ENCODE peak calls at places on chromosome 1, in four cellular contexts. O is fibroblast of lung, L is neural progenitor cell, C is PC-3. U is an unnamed sample.

GRCh38 chr1:201896951-201897391 is 8.3 kb downstream of the SHISA4 start:
- DNase-seq in L (no peak), O (peak), C (peak), U (no peak)

GRCh38 chr1:166164646-166164994 is 2.2 kb downstream of the FAM78B start:
- DNase-seq in O (no peak), L (no peak), C (no peak), U (no peak)

GRCh38 chr1:60589916-60590315 is 492.4 kb upstream of the NFIA start:
- DNase-seq in O (peak), L (no peak), C (no peak), U (peak)

GRCh38 chr1:203768158-203768725 is 3.3 kb downstream of the LAX1 start:
- DNase-seq in C (no peak), O (no peak), L (no peak), U (no peak)

GRCh38 chr1:96521994-96522760 is 199.4 kb upstream of the PTBP2 start:
- DNase-seq in L (no peak), C (peak), O (peak), U (no peak)

GRCh38 chr1:43327549-43328292 is 9.9 kb upstream of the MPL start:
- DNase-seq in L (no peak), C (no peak), O (no peak), U (peak)

GRCh38 chr1:159752135-159752580 is 28.6 kb upstream of the DUSP23 start:
- DNase-seq in C (no peak), O (peak), L (no peak), U (no peak)

GRCh38 chr1:192158181-192158580 is at the start of gene RGS18:
- DNase-seq in C (no peak), L (no peak), O (no peak), U (peak)

GRCh38 chr1:36562181-36562685 is 79.5 kb upstream of the CSF3R start:
- DNase-seq in O (no peak), L (no peak), C (no peak), U (no peak)

GRCh38 chr1:155007253-155007828 is 4.7 kb downstream of the ZBTB7B start:
- DNase-seq in C (no peak), L (no peak), O (no peak), U (no peak)

GRCh38 chr1:95095833-95096217 is 21.3 kb upstream of the TLCD4 start:
- DNase-seq in C (peak), L (no peak), O (no peak), U (no peak)

GRCh38 chr1:7580923-7581753 is 190.0 kb upstream of the VAMP3 start:
- DNase-seq in C (no peak), O (no peak), L (no peak), U (peak)

GRCh38 chr1:32272557-32273388 is 19.1 kb upstream of the HDAC1 start:
- DNase-seq in C (no peak), L (no peak), O (no peak), U (no peak)

GRCh38 chr1:119219711-119220110 is 79.3 kb upstream of the WARS2 start:
- DNase-seq in C (no peak), L (no peak), O (no peak), U (no peak)

GRCh38 chr1:172449585-172450523 is 6.0 kb upstream of the PIGC start:
- DNase-seq in C (peak), L (peak), O (peak), U (peak)

GRCh38 chr1:14724697-14725096 is 126.2 kb downstream of the KAZN start:
- DNase-seq in O (peak), L (no peak), C (peak), U (no peak)

GRCh38 chr1:243393093-243393492 is 137.3 kb downstream of the SDCCAG8 start:
- DNase-seq in O (no peak), L (no peak), C (no peak), U (no peak)

GRCh38 chr1:206550446-206550845 is 43.1 kb downstream of the RASSF5 start:
- DNase-seq in L (no peak), C (peak), O (no peak), U (no peak)

GRCh38 chr1:78836736-78837135 is 169.8 kb downstream of the ADGRL4 start:
- DNase-seq in C (no peak), L (no peak), O (no peak), U (no peak)

GRCh38 chr1:21293537-21294265 is 3.4 kb upstream of the ECE1 start:
- DNase-seq in O (no peak), L (no peak), C (no peak), U (no peak)

GRCh38 chr1:91076834-91077233 is 55.0 kb upstream of the ZNF644 start:
- DNase-seq in O (no peak), L (no peak), C (no peak), U (peak)

GRCh38 chr1:53378932-53379661 is 51.2 kb upstream of the LRP8 start:
- DNase-seq in L (no peak), O (no peak), C (no peak), U (no peak)

GRCh38 chr1:236835491-236835890 is 40.4 kb downstream of the MTR start:
- DNase-seq in C (no peak), L (no peak), O (no peak), U (no peak)

GRCh38 chr1:169129109-169129789 is 22.8 kb downstream of the ATP1B1 start:
- DNase-seq in L (no peak), O (peak), C (peak), U (no peak)

GRCh38 chr1:183731151-183731550 is 73.8 kb upstream of the RGL1 start:
- DNase-seq in L (no peak), O (no peak), C (no peak), U (no peak)

DNA sequence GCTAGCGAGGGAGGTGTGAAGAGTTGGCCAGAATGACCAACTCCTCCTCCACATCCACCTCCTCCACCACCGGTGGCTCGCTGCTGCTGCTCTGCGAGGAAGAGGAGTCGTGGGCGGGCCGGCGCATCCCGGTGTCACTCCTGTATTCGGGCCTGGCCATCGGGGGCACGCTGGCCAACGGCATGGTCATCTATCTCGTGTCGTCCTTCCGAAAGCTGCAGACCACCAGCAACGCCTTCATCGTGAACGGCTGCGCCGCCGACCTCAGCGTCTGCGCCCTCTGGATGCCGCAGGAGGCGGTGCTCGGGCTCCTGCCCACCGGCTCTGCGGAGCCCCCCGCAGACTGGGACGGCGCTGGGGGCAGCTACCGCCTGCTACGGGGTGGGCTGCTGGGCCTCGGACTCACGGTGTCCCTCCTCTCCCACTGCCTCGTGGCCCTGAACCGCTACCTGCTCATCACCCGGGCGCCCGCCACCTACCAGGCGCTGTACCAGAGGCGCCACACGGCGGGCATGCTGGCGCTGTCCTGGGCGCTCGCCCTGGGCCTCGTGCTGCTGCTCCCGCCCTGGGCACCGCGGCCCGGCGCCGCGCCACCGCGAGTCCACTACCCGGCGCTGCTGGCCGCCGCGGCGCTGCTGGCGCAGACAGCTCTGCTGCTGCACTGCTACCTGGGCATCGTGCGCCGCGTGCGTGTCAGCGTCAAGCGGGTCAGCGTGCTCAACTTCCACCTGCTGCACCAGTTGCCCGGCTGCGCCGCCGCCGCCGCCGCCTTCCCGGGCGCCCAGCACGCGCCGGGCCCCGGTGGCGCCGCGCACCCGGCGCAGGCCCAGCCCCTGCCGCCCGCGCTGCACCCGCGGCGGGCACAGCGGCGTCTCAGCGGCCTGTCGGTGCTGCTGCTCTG is 1.2 kb downstream of the GPR88 start:
- DNase-seq in O (peak), C (peak), L (peak), U (peak)
- TF ChIP-seq EZH2 in O (peak), C (no peak), L (peak), U (no peak)

GRCh38 chr1:157993179-157994080 is at the start of gene KIRREL1:
- DNase-seq in L (peak), C (peak), O (peak), U (peak)
- TF ChIP-seq EZH2 in L (no peak), C (no peak), O (no peak), U (no peak)

GRCh38 chr1:3122311-3122710 is 53.3 kb downstream of the PRDM16 start:
- DNase-seq in C (no peak), O (no peak), L (no peak), U (no peak)
- TF ChIP-seq EZH2 in C (no peak), O (no peak), L (no peak), U (no peak)

GRCh38 chr1:44662683-44663030 is 11.6 kb downstream of the TMEM53 start:
- DNase-seq in O (no peak), L (no peak), C (no peak), U (no peak)
- TF ChIP-seq EZH2 in O (no peak), L (no peak), C (no peak), U (no peak)

DNA sequence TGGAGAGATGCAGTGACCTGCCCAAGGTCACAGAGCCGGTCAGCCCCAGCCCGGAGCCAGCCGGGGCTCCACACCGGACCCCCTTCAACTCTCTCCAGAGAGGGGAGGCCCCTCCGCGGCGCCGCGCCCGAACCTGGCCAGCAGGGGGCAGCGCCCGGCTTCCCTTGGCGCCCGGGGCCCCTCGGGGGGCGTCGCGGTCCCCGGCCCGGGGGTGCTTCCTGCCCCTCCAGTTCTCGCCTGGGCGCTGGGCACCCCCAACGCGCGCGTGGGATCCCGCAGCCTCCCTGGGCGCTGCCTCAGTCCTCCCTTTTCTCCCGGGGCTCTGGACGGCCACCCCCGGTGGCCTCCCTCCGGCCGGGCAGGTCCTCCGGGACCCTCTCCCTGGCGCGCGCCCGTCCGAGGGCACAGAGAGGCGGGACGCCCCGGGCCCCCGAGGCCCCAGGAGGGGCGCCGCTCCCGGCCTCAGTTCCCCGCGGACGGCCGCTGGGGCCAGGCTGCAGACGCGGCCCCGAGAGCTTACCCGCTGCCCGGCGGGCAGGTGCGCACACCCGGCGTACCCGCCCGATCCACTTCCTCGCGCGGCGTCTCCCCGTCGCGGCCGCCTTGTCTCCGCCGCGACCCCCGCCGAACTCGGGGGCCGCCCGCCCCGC is 406 bp downstream of the HTR1D start:
- DNase-seq in C (no peak), L (peak), O (no peak), U (peak)
- TF ChIP-seq EZH2 in C (no peak), L (no peak), O (peak), U (no peak)

GRCh38 chr1:51489472-51489871 is 29.6 kb downstream of the EPS15 start:
- DNase-seq in C (no peak), L (no peak), O (no peak), U (no peak)
- TF ChIP-seq EZH2 in C (no peak), L (no peak), O (no peak), U (no peak)

GRCh38 chr1:205240569-205240968 is 12.8 kb downstream of the TMCC2 start:
- DNase-seq in C (no peak), O (no peak), L (no peak), U (no peak)
- TF ChIP-seq EZH2 in C (no peak), O (no peak), L (no peak), U (no peak)

DNA sequence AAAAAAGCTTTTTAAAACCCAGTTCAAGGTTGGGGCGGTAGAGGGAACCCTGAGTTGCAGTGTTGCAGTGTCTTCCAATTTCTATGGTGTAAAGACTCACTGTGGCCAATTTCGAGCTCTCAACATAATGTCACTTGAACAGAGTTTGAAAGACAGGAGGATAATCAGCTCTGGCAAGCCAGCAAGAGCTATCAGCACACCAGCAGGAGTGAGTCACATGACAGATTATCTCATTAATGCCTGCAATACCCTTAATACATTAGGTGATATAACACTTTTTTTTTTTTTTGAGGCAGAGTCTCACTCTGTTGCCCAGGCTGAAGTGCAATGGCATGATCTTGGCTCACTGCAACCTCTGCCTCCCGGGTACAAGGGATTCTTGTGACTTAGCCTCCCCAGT is 22.8 kb downstream of the SLC9C2 start:
- DNase-seq in L (no peak), O (no peak), C (no peak), U (no peak)
- TF ChIP-seq EZH2 in L (no peak), O (no peak), C (no peak), U (no peak)

GRCh38 chr1:64913361-64914015 is 52.9 kb downstream of the JAK1 start:
- DNase-seq in C (no peak), L (no peak), O (no peak), U (peak)
- TF ChIP-seq EZH2 in C (no peak), L (no peak), O (no peak), U (no peak)

U was measured in A673.